ENCODE peak calls at places on chromosome 2, in nine cellular contexts. D is astrocyte of the spinal cord, I is Calu3, Q is IMR-90, Y is psoas muscle, F is fibroblast of mammary gland, W is uterus, A is K562, J is lower lobe of right lung. G is an unnamed sample.
A peak's percentile ranks its signal among the peaks of the same experiment; 100 is the strongest.

GRCh38 chr2:106805716-106806115 is 80.3 kb downstream of the ST6GAL2 start:
- DNase-seq in D (no peak), I (no peak), Q (no peak), Y (no peak), F (no peak), W (no peak), A (no peak), J (no peak), G (no peak)

GRCh38 chr2:102522890-102523289 is 49.9 kb downstream of the SLC9A4 start:
- DNase-seq in D (no peak), I (no peak), Q (no peak), Y (no peak), F (no peak), W (no peak), A (no peak), J (no peak), G (no peak)

GRCh38 chr2:112151701-112152440 is 13.7 kb downstream of the FBLN7 start:
- DNase-seq in D (no peak), I (no peak), Q (no peak), Y (no peak), F (no peak), W (no peak), A (no peak), J (no peak), G (peak; percentile 52)

GRCh38 chr2:1481406-1482252 is 68.4 kb downstream of the TPO start:
- DNase-seq in D (no peak), I (no peak), Q (no peak), Y (no peak), F (no peak), W (no peak), A (no peak), J (no peak), G (peak; percentile 40)

GRCh38 chr2:176554107-176555048 is 285.1 kb downstream of the MTX2 start:
- DNase-seq in D (peak; percentile 77), I (peak; percentile 49), Q (peak; percentile 52), Y (no peak), F (peak; percentile 77), W (peak; percentile 38), A (peak; percentile 81), J (no peak), G (peak; percentile 59)

GRCh38 chr2:231710751-231711676 is 2.7 kb downstream of the PTMA start:
- DNase-seq in D (peak; percentile 35), I (peak; percentile 43), Q (no peak), Y (peak; percentile 47), F (no peak), W (peak; percentile 38), A (no peak), J (peak; percentile 64), G (no peak)

GRCh38 chr2:237130562-237131421 is 45.1 kb downstream of the COPS8 start:
- DNase-seq in D (no peak), I (no peak), Q (no peak), Y (no peak), F (no peak), W (no peak), A (no peak), J (no peak), G (no peak)

GRCh38 chr2:19474128-19474527 is 115.7 kb upstream of the OSR1 start:
- DNase-seq in D (peak; percentile 80), I (no peak), Q (peak; percentile 0), Y (no peak), F (peak; percentile 80), W (peak; percentile 24), A (no peak), J (no peak), G (no peak)

GRCh38 chr2:143937563-143938346 is 582.2 kb downstream of the ZEB2 start:
- DNase-seq in D (no peak), I (peak; percentile 44), Q (no peak), Y (no peak), F (no peak), W (no peak), A (no peak), J (no peak), G (no peak)

GRCh38 chr2:27727257-27727656 is 44.3 kb upstream of the MRPL33 start:
- DNase-seq in D (no peak), I (no peak), Q (no peak), Y (no peak), F (no peak), W (no peak), A (no peak), J (no peak), G (no peak)

GRCh38 chr2:8475349-8476045 is 206.4 kb upstream of the ID2 start:
- DNase-seq in D (no peak), I (peak; percentile 85), Q (no peak), Y (no peak), F (no peak), W (no peak), A (no peak), J (no peak), G (no peak)

GRCh38 chr2:240519396-240520142 is 38.2 kb downstream of the ANKMY1 start:
- DNase-seq in D (peak; percentile 14), I (no peak), Q (peak; percentile 40), Y (no peak), F (peak; percentile 53), W (no peak), A (no peak), J (no peak), G (no peak)

GRCh38 chr2:95050385-95051300 is 25.1 kb downstream of the MAL start:
- DNase-seq in D (no peak), I (no peak), Q (no peak), Y (no peak), F (no peak), W (no peak), A (no peak), J (no peak), G (no peak)

GRCh38 chr2:34337735-34338134 is 738.6 kb upstream of the FAM98A start:
- DNase-seq in D (no peak), I (no peak), Q (no peak), Y (no peak), F (no peak), W (no peak), A (no peak), J (no peak), G (no peak)

GRCh38 chr2:138373993-138374408 is 127.6 kb upstream of the SPOPL start:
- DNase-seq in D (peak; percentile 50), I (peak; percentile 28), Q (peak; percentile 52), Y (no peak), F (peak; percentile 59), W (no peak), A (peak; percentile 29), J (no peak), G (no peak)

GRCh38 chr2:148201075-148202004 is 180.4 kb downstream of the MBD5 start:
- DNase-seq in D (peak; percentile 27), I (peak; percentile 61), Q (peak; percentile 31), Y (peak; percentile 16), F (peak; percentile 50), W (no peak), A (peak; percentile 29), J (peak; percentile 70), G (no peak)

GRCh38 chr2:17899871-17900270 is 21.4 kb downstream of the KCNS3 start:
- DNase-seq in D (no peak), I (peak; percentile 13), Q (no peak), Y (no peak), F (no peak), W (no peak), A (no peak), J (no peak), G (no peak)

DNA sequence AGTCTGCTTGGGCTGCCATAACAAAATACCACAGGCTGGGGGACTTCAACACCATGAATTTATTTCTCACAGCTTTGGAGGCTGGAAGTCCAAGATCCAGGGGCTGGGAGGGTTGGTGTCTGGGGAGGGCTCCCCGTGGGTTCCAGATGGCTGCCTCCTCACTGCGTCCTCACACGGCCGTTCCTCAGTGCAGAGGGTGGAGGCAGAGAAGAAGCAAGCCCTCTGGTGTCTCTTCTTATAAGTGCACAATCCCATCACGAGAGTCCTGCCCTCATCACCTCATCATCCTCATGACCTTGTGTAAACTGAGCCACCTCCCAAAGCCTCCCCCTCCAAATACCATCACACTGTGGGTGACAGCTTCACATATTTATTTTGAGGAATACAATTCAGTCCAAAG is 26.3 kb downstream of the TMEM163 start:
- DNase-seq in D (no peak), I (no peak), Q (no peak), Y (no peak), F (no peak), W (no peak), A (no peak), J (no peak), G (no peak)
- TF ChIP-seq CTCF in D (no peak), I (no peak), Q (no peak), Y (no peak), F (no peak), W (no peak), A (peak; percentile 30), J (no peak), G (no peak)

GRCh38 chr2:100427627-100428258 is 10.3 kb upstream of the CHST10 start:
- DNase-seq in D (peak; percentile 37), I (peak; percentile 68), Q (peak; percentile 38), Y (peak; percentile 26), F (peak; percentile 61), W (peak; percentile 37), A (peak; percentile 45), J (peak; percentile 71), G (no peak)
- TF ChIP-seq CTCF in D (peak; percentile 56), I (peak; percentile 39), Q (peak; percentile 50), Y (peak; percentile 22), F (peak; percentile 44), W (no peak), A (peak; percentile 59), J (peak; percentile 59), G (peak; percentile 24)

DNA sequence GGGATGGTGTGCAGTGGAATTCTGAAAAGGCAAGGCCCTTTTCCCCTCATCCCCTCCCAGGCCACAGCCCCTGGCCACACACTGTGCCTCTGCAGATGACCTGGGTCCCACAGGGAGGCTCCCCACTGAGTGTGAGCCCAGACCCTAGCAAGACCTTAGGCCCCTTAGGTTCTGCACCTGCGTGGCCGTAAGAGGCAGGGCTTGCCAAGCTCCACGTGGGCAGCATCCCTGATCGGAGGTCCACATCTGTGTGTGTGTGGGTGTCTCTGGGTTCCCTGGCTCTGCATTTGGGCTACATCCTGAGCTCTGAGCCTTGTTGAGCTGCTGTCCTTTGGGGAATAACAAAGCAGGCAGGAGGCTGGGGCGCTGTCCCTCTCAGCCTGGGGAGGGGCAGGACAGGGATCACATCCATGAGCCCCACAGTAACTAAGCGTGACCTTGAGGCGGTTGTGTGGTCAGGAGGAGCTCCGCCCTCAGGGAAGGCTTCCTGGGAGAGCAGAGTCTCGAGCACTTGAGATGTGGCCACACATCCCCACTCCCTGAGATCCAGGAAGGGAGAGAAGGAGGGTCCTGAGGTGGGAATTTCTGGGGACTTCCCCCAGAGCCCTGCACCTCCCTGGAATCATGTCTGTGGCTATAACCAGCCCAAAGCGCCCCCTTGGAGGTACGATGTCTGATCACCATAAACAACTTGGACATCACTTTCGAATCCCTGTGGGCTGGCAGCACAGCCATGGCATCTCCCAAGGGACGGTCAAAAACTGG is 84.8 kb downstream of the STPG4 start:
- DNase-seq in D (no peak), I (no peak), Q (no peak), Y (no peak), F (no peak), W (no peak), A (no peak), J (peak; percentile 43), G (no peak)
- TF ChIP-seq CTCF in D (no peak), I (no peak), Q (no peak), Y (no peak), F (no peak), W (no peak), A (no peak), J (no peak), G (no peak)

DNA sequence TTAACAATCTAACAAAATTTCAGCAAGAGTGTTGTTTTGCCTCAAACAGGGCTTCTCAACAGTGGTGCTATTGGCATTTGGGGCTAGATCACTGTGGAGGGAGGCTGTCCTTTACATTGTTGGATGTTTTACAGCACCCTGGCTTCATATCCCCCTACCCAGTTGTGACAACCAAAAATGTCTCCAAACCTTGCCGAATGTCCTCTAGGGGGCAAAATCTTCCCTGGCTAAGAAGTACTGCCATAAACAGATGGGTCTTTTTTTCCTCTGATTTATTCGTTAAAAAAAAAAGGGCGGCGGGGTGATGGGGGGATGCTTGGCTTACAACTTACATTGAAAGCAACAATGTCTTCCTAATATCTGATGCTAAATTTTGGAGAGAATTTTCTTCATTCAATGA is 207.6 kb upstream of the CCDC150 start:
- DNase-seq in D (peak; percentile 16), I (peak; percentile 19), Q (peak; percentile 20), Y (no peak), F (peak; percentile 29), W (no peak), A (peak; percentile 17), J (no peak), G (no peak)
- TF ChIP-seq CTCF in D (peak; percentile 60), I (peak; percentile 43), Q (peak; percentile 31), Y (no peak), F (peak; percentile 62), W (no peak), A (peak; percentile 49), J (peak; percentile 17), G (no peak)

G was measured in right atrium auricular region.